ENCODE peak calls at places on chromosomes 12 and 14, in five cellular contexts. One of them, this sample, is unnamed.

GRCh38 chr12:128853321-128854197 is at the start of gene GLT1D1:
- DNase-seq in CD8-positive, alpha-beta T cell: no peak
- DNase-seq in tibial artery: no peak
- DNase-seq in body of pancreas: no peak
- DNase-seq in RWPE1: no peak
- DNase-seq in this sample: no peak

GRCh38 chr12:52788111-52788875 is 7.6 kb downstream of the KRT3 start:
- DNase-seq in CD8-positive, alpha-beta T cell: no peak
- DNase-seq in tibial artery: no peak
- DNase-seq in body of pancreas: no peak
- DNase-seq in RWPE1: no peak
- DNase-seq in this sample: no peak

GRCh38 chr14:92511472-92512247 is 1.9 kb upstream of the RIN3 start:
- DNase-seq in CD8-positive, alpha-beta T cell: no peak
- DNase-seq in tibial artery: no peak
- DNase-seq in body of pancreas: no peak
- DNase-seq in RWPE1: peak; percentile 89
- DNase-seq in this sample: no peak

GRCh38 chr14:64035143-64035542 is 182.3 kb downstream of the SYNE2 start:
- DNase-seq in CD8-positive, alpha-beta T cell: no peak
- DNase-seq in tibial artery: no peak
- DNase-seq in body of pancreas: no peak
- DNase-seq in RWPE1: no peak
- DNase-seq in this sample: no peak

GRCh38 chr12:24027352-24027751 is 77.9 kb upstream of the SOX5 start:
- DNase-seq in CD8-positive, alpha-beta T cell: no peak
- DNase-seq in tibial artery: no peak
- DNase-seq in body of pancreas: no peak
- DNase-seq in RWPE1: no peak
- DNase-seq in this sample: no peak

GRCh38 chr12:94282675-94283074 is 134.3 kb downstream of the PLXNC1 start:
- DNase-seq in CD8-positive, alpha-beta T cell: peak; percentile 21
- DNase-seq in tibial artery: no peak
- DNase-seq in body of pancreas: no peak
- DNase-seq in RWPE1: no peak
- DNase-seq in this sample: peak; percentile 37

GRCh38 chr14:32104803-32105202 is 27.7 kb downstream of the ARHGAP5 start:
- DNase-seq in CD8-positive, alpha-beta T cell: no peak
- DNase-seq in tibial artery: no peak
- DNase-seq in body of pancreas: no peak
- DNase-seq in RWPE1: no peak
- DNase-seq in this sample: no peak

GRCh38 chr14:49623941-49624806 is 3.6 kb downstream of the MGAT2 start:
- DNase-seq in CD8-positive, alpha-beta T cell: no peak
- DNase-seq in tibial artery: no peak
- DNase-seq in body of pancreas: no peak
- DNase-seq in RWPE1: peak; percentile 42
- DNase-seq in this sample: no peak

GRCh38 chr12:10457760-10458159 is 4.6 kb upstream of the KLRC1 start:
- DNase-seq in CD8-positive, alpha-beta T cell: no peak
- DNase-seq in tibial artery: no peak
- DNase-seq in body of pancreas: no peak
- DNase-seq in RWPE1: no peak
- DNase-seq in this sample: no peak

GRCh38 chr14:101177301-101178055 is 274.0 kb upstream of the RTL1 start:
- DNase-seq in CD8-positive, alpha-beta T cell: no peak
- DNase-seq in tibial artery: no peak
- DNase-seq in body of pancreas: no peak
- DNase-seq in RWPE1: no peak
- DNase-seq in this sample: peak; percentile 9

GRCh38 chr12:107622005-107622404 is 63.6 kb upstream of the PWP1 start:
- DNase-seq in CD8-positive, alpha-beta T cell: no peak
- DNase-seq in tibial artery: no peak
- DNase-seq in body of pancreas: no peak
- DNase-seq in RWPE1: no peak
- DNase-seq in this sample: no peak

GRCh38 chr12:4301932-4302501 is 19.0 kb upstream of the TIGAR start:
- DNase-seq in CD8-positive, alpha-beta T cell: no peak
- DNase-seq in tibial artery: no peak
- DNase-seq in body of pancreas: no peak
- DNase-seq in RWPE1: no peak
- DNase-seq in this sample: no peak

GRCh38 chr12:52914722-52915121 is 9.8 kb upstream of the KRT8 start:
- DNase-seq in CD8-positive, alpha-beta T cell: no peak
- DNase-seq in tibial artery: no peak
- DNase-seq in body of pancreas: no peak
- DNase-seq in RWPE1: no peak
- DNase-seq in this sample: no peak

GRCh38 chr12:130611026-130611905 is 104.8 kb downstream of the RIMBP2 start:
- DNase-seq in CD8-positive, alpha-beta T cell: no peak
- DNase-seq in tibial artery: peak; percentile 50
- DNase-seq in body of pancreas: no peak
- DNase-seq in RWPE1: no peak
- DNase-seq in this sample: no peak

GRCh38 chr12:131867891-131868675 is 26.3 kb upstream of the ULK1 start:
- DNase-seq in CD8-positive, alpha-beta T cell: no peak
- DNase-seq in tibial artery: no peak
- DNase-seq in body of pancreas: no peak
- DNase-seq in RWPE1: no peak
- DNase-seq in this sample: no peak

GRCh38 chr12:117193903-117194302 is 3.6 kb upstream of the FBXO21 start:
- DNase-seq in CD8-positive, alpha-beta T cell: no peak
- DNase-seq in tibial artery: no peak
- DNase-seq in body of pancreas: no peak
- DNase-seq in RWPE1: no peak
- DNase-seq in this sample: no peak

GRCh38 chr14:75804570-75805275 is 143.7 kb downstream of the TTLL5 start:
- DNase-seq in CD8-positive, alpha-beta T cell: no peak
- DNase-seq in tibial artery: no peak
- DNase-seq in body of pancreas: no peak
- DNase-seq in RWPE1: no peak
- DNase-seq in this sample: no peak

GRCh38 chr12:6238875-6239274 is 38.7 kb downstream of the CD9 start:
- DNase-seq in CD8-positive, alpha-beta T cell: no peak
- DNase-seq in tibial artery: no peak
- DNase-seq in body of pancreas: no peak
- DNase-seq in RWPE1: no peak
- DNase-seq in this sample: no peak

DNA sequence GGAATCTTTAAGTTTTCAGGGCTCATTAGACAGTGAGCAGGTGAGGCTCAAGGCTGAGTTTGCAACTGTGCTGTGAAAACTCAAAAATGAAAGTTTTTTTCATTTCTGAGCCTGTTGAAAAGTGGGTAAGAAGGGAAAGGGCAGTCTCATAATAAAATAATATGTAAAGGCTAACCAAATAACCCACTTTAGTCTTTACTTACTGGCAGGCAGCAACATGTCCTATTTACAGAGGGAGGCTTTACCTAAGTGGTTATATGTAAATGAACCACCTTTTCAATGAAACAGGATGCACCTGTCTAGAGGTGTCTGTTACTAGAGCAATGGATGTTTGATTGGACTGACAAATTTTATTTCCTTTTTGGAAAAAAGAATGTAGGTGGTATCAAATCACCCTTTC is 158.0 kb downstream of the ETV6 start:
- DNase-seq in CD8-positive, alpha-beta T cell: no peak
- DNase-seq in tibial artery: no peak
- DNase-seq in body of pancreas: no peak
- DNase-seq in RWPE1: no peak
- DNase-seq in this sample: no peak
- H3K27ac ChIP-seq in CD8-positive, alpha-beta T cell: no peak overlapping the region
- H3K27ac ChIP-seq in tibial artery: no peak overlapping the region
- H3K27ac ChIP-seq in body of pancreas: no peak overlapping the region
- H3K27ac ChIP-seq in RWPE1: no peak overlapping the region
- H3K27ac ChIP-seq in this sample: no peak overlapping the region

GRCh38 chr12:68842123-68842522 is 34.1 kb downstream of the MDM2 start:
- DNase-seq in CD8-positive, alpha-beta T cell: no peak
- DNase-seq in tibial artery: no peak
- DNase-seq in body of pancreas: no peak
- DNase-seq in RWPE1: no peak
- DNase-seq in this sample: no peak

GRCh38 chr12:68842784-68843567 is 35.0 kb downstream of the MDM2 start:
- DNase-seq in CD8-positive, alpha-beta T cell: no peak
- DNase-seq in tibial artery: no peak
- DNase-seq in body of pancreas: no peak
- DNase-seq in RWPE1: no peak
- DNase-seq in this sample: no peak

GRCh38 chr12:68846811-68847210 is 38.8 kb downstream of the MDM2 start:
- DNase-seq in CD8-positive, alpha-beta T cell: no peak
- DNase-seq in tibial artery: no peak
- DNase-seq in body of pancreas: no peak
- DNase-seq in RWPE1: no peak
- DNase-seq in this sample: no peak

GRCh38 chr12:68844788-68845695 is 37.1 kb downstream of the MDM2 start:
- DNase-seq in CD8-positive, alpha-beta T cell: no peak
- DNase-seq in tibial artery: no peak
- DNase-seq in body of pancreas: no peak
- DNase-seq in RWPE1: no peak
- DNase-seq in this sample: no peak

DNA sequence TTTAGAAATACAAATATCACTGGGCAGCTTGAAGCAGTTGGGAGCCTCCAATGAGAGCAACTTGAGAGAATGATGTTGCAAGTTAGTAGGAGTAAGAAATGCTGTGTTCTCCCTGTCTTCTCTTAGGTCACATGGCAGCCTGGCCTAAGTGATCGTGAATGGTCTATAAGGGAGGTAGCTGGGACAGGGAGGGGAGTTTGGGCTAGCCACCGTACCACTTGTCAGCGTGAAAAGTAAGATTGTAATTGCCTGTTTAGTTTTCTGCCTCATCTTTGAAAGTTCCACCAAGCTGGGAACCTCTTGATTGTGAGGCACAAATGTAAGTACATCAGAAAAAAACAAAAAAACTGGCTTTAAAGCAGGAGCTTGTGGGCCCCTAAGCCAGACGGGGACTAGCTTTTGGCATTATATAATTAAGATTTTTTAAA is 36.4 kb downstream of the MDM2 start:
- DNase-seq in CD8-positive, alpha-beta T cell: no peak
- DNase-seq in tibial artery: no peak
- DNase-seq in body of pancreas: no peak
- DNase-seq in RWPE1: no peak
- DNase-seq in this sample: no peak
- H3K27ac ChIP-seq in CD8-positive, alpha-beta T cell: no peak overlapping the region
- H3K27ac ChIP-seq in tibial artery: no peak overlapping the region
- H3K27ac ChIP-seq in body of pancreas: no peak overlapping the region
- H3K27ac ChIP-seq in RWPE1: no peak overlapping the region
- H3K27ac ChIP-seq in this sample: no peak overlapping the region

GRCh38 chr14:102187044-102187443 is 47.3 kb downstream of the WDR20 start:
- DNase-seq in CD8-positive, alpha-beta T cell: no peak
- DNase-seq in tibial artery: no peak
- DNase-seq in body of pancreas: no peak
- DNase-seq in RWPE1: peak; percentile 69
- DNase-seq in this sample: peak; percentile 80
- H3K27ac ChIP-seq in CD8-positive, alpha-beta T cell: no peak overlapping the region
- H3K27ac ChIP-seq in tibial artery: no peak overlapping the region
- H3K27ac ChIP-seq in body of pancreas: no peak overlapping the region
- H3K27ac ChIP-seq in RWPE1: peak overlapping the region; percentile 68
- H3K27ac ChIP-seq in this sample: peak overlapping the region; percentile 89

GRCh38 chr12:53996886-53997217 is 3.1 kb upstream of the HOXC9 start:
- DNase-seq in CD8-positive, alpha-beta T cell: no peak
- DNase-seq in tibial artery: no peak
- DNase-seq in body of pancreas: no peak
- DNase-seq in RWPE1: no peak
- DNase-seq in this sample: no peak
- H3K27ac ChIP-seq in CD8-positive, alpha-beta T cell: no peak overlapping the region
- H3K27ac ChIP-seq in tibial artery: peak overlapping the region; percentile 98
- H3K27ac ChIP-seq in body of pancreas: no peak overlapping the region
- H3K27ac ChIP-seq in RWPE1: peak overlapping the region; percentile 1
- H3K27ac ChIP-seq in this sample: no peak overlapping the region

GRCh38 chr14:61663312-61663974 is 31.9 kb upstream of the HIF1A start:
- DNase-seq in CD8-positive, alpha-beta T cell: no peak
- DNase-seq in tibial artery: no peak
- DNase-seq in body of pancreas: no peak
- DNase-seq in RWPE1: no peak
- DNase-seq in this sample: no peak
- H3K27ac ChIP-seq in CD8-positive, alpha-beta T cell: no peak overlapping the region
- H3K27ac ChIP-seq in tibial artery: no peak overlapping the region
- H3K27ac ChIP-seq in body of pancreas: no peak overlapping the region
- H3K27ac ChIP-seq in RWPE1: peak overlapping the region; percentile 39
- H3K27ac ChIP-seq in this sample: no peak overlapping the region

GRCh38 chr12:123847876-123848275 is 85.8 kb downstream of the DNAH10 start:
- DNase-seq in CD8-positive, alpha-beta T cell: no peak
- DNase-seq in tibial artery: no peak
- DNase-seq in body of pancreas: no peak
- DNase-seq in RWPE1: no peak
- DNase-seq in this sample: no peak
- H3K27ac ChIP-seq in CD8-positive, alpha-beta T cell: no peak overlapping the region
- H3K27ac ChIP-seq in tibial artery: no peak overlapping the region
- H3K27ac ChIP-seq in body of pancreas: no peak overlapping the region
- H3K27ac ChIP-seq in RWPE1: no peak overlapping the region
- H3K27ac ChIP-seq in this sample: no peak overlapping the region

GRCh38 chr14:54690887-54691286 is 124.0 kb downstream of the SAMD4A start:
- DNase-seq in CD8-positive, alpha-beta T cell: no peak
- DNase-seq in tibial artery: no peak
- DNase-seq in body of pancreas: no peak
- DNase-seq in RWPE1: no peak
- DNase-seq in this sample: no peak
- H3K27ac ChIP-seq in CD8-positive, alpha-beta T cell: no peak overlapping the region
- H3K27ac ChIP-seq in tibial artery: peak overlapping the region; percentile 91
- H3K27ac ChIP-seq in body of pancreas: no peak overlapping the region
- H3K27ac ChIP-seq in RWPE1: peak overlapping the region; percentile 19
- H3K27ac ChIP-seq in this sample: no peak overlapping the region

This sample was measured in adrenal gland.